ENCODE peak calls at places on chromosomes 3 and 15, in nine cellular contexts. One of them, this sample, is unnamed.

GRCh38 chr3:86554346-86554745 is 436.6 kb downstream of the VGLL3 start:
- DNase-seq in right cardiac atrium: no peak
- DNase-seq in IMR-90: no peak
- DNase-seq in tibial artery: no peak
- DNase-seq in GM23248: no peak
- DNase-seq in ovary: no peak
- DNase-seq in OCI-LY7: no peak
- DNase-seq in tibial nerve: no peak
- DNase-seq in spleen: no peak
- DNase-seq in this sample: no peak

GRCh38 chr3:121630355-121630754 is 30.3 kb downstream of the HCLS1 start:
- DNase-seq in GM23248: no peak
- DNase-seq in spleen: no peak
- DNase-seq in tibial nerve: no peak
- DNase-seq in tibial artery: no peak
- DNase-seq in ovary: no peak
- DNase-seq in IMR-90: no peak
- DNase-seq in OCI-LY7: no peak
- DNase-seq in right cardiac atrium: no peak
- DNase-seq in this sample: no peak

GRCh38 chr15:52261498-52262242 is 33.9 kb downstream of the MYO5C start:
- DNase-seq in GM23248: peak; percentile 73
- DNase-seq in OCI-LY7: peak; percentile 77
- DNase-seq in spleen: peak; percentile 81
- DNase-seq in IMR-90: peak; percentile 77
- DNase-seq in ovary: peak; percentile 45
- DNase-seq in tibial artery: peak; percentile 71
- DNase-seq in tibial nerve: peak; percentile 54
- DNase-seq in right cardiac atrium: peak; percentile 73
- DNase-seq in this sample: peak; percentile 90

GRCh38 chr3:149019581-149019980 is 28.2 kb downstream of the GYG1 start:
- DNase-seq in tibial nerve: no peak
- DNase-seq in spleen: no peak
- DNase-seq in right cardiac atrium: no peak
- DNase-seq in IMR-90: peak; percentile 44
- DNase-seq in tibial artery: no peak
- DNase-seq in GM23248: no peak
- DNase-seq in OCI-LY7: no peak
- DNase-seq in ovary: no peak
- DNase-seq in this sample: no peak

GRCh38 chr3:10397879-10398278 is 77.0 kb upstream of the SEC13 start:
- DNase-seq in OCI-LY7: no peak
- DNase-seq in right cardiac atrium: no peak
- DNase-seq in spleen: no peak
- DNase-seq in tibial artery: no peak
- DNase-seq in IMR-90: no peak
- DNase-seq in tibial nerve: no peak
- DNase-seq in ovary: no peak
- DNase-seq in GM23248: peak; percentile 27
- DNase-seq in this sample: no peak

GRCh38 chr15:88938802-88939485 is 25.8 kb upstream of the MFGE8 start:
- DNase-seq in ovary: no peak
- DNase-seq in IMR-90: no peak
- DNase-seq in spleen: no peak
- DNase-seq in OCI-LY7: no peak
- DNase-seq in tibial artery: no peak
- DNase-seq in GM23248: no peak
- DNase-seq in tibial nerve: no peak
- DNase-seq in right cardiac atrium: no peak
- DNase-seq in this sample: no peak

GRCh38 chr3:197186887-197187588 is 111.4 kb downstream of the DLG1 start:
- DNase-seq in tibial artery: no peak
- DNase-seq in tibial nerve: peak; percentile 46
- DNase-seq in right cardiac atrium: no peak
- DNase-seq in ovary: no peak
- DNase-seq in spleen: no peak
- DNase-seq in OCI-LY7: peak; percentile 75
- DNase-seq in GM23248: peak; percentile 73
- DNase-seq in IMR-90: peak; percentile 66
- DNase-seq in this sample: peak; percentile 30

GRCh38 chr3:1955170-1955569 is 143.5 kb upstream of the CNTN4 start:
- DNase-seq in right cardiac atrium: no peak
- DNase-seq in ovary: no peak
- DNase-seq in OCI-LY7: no peak
- DNase-seq in spleen: no peak
- DNase-seq in IMR-90: no peak
- DNase-seq in tibial nerve: no peak
- DNase-seq in GM23248: no peak
- DNase-seq in tibial artery: no peak
- DNase-seq in this sample: no peak

GRCh38 chr15:67049351-67050044 is 15.9 kb upstream of the SMAD3 start:
- DNase-seq in tibial artery: no peak
- DNase-seq in OCI-LY7: no peak
- DNase-seq in GM23248: peak; percentile 84
- DNase-seq in ovary: no peak
- DNase-seq in IMR-90: peak; percentile 92
- DNase-seq in spleen: no peak
- DNase-seq in right cardiac atrium: no peak
- DNase-seq in tibial nerve: no peak
- DNase-seq in this sample: peak; percentile 96

GRCh38 chr15:98746756-98747155 is 98.4 kb downstream of the IGF1R start:
- DNase-seq in tibial artery: no peak
- DNase-seq in right cardiac atrium: no peak
- DNase-seq in ovary: no peak
- DNase-seq in spleen: no peak
- DNase-seq in tibial nerve: no peak
- DNase-seq in OCI-LY7: no peak
- DNase-seq in GM23248: no peak
- DNase-seq in IMR-90: no peak
- DNase-seq in this sample: no peak

GRCh38 chr15:70892912-70893560 is 410 bp downstream of the LRRC49 start:
- DNase-seq in GM23248: peak; percentile 86
- DNase-seq in OCI-LY7: no peak
- DNase-seq in spleen: peak; percentile 58
- DNase-seq in tibial nerve: no peak
- DNase-seq in IMR-90: peak; percentile 79
- DNase-seq in ovary: peak; percentile 49
- DNase-seq in right cardiac atrium: no peak
- DNase-seq in tibial artery: peak; percentile 38
- DNase-seq in this sample: peak; percentile 41

GRCh38 chr3:124313621-124314020 is 321.7 kb upstream of the ROPN1 start:
- DNase-seq in OCI-LY7: no peak
- DNase-seq in IMR-90: no peak
- DNase-seq in right cardiac atrium: no peak
- DNase-seq in tibial nerve: no peak
- DNase-seq in tibial artery: no peak
- DNase-seq in GM23248: no peak
- DNase-seq in spleen: no peak
- DNase-seq in ovary: no peak
- DNase-seq in this sample: no peak

GRCh38 chr3:129424185-129424841 is 4.1 kb downstream of the EFCAB12 start:
- DNase-seq in OCI-LY7: peak; percentile 89
- DNase-seq in spleen: no peak
- DNase-seq in ovary: no peak
- DNase-seq in IMR-90: peak; percentile 24
- DNase-seq in tibial nerve: no peak
- DNase-seq in tibial artery: no peak
- DNase-seq in GM23248: no peak
- DNase-seq in right cardiac atrium: no peak
- DNase-seq in this sample: no peak

GRCh38 chr3:66039590-66039887 is 821 bp upstream of the MAGI1 start:
- DNase-seq in spleen: peak; percentile 80
- DNase-seq in GM23248: peak; percentile 85
- DNase-seq in tibial nerve: no peak
- DNase-seq in right cardiac atrium: peak; percentile 85
- DNase-seq in ovary: peak; percentile 19
- DNase-seq in OCI-LY7: no peak
- DNase-seq in IMR-90: no peak
- DNase-seq in tibial artery: peak; percentile 27
- DNase-seq in this sample: peak; percentile 38

GRCh38 chr3:13715167-13715954 is 164.5 kb downstream of the WNT7A start:
- DNase-seq in tibial nerve: no peak
- DNase-seq in GM23248: no peak
- DNase-seq in tibial artery: no peak
- DNase-seq in OCI-LY7: no peak
- DNase-seq in spleen: peak; percentile 36
- DNase-seq in ovary: no peak
- DNase-seq in right cardiac atrium: no peak
- DNase-seq in IMR-90: no peak
- DNase-seq in this sample: no peak

GRCh38 chr15:23497710-23498111 is 50.7 kb upstream of the GOLGA6L2 start:
- DNase-seq in right cardiac atrium: no peak
- DNase-seq in tibial nerve: no peak
- DNase-seq in spleen: no peak
- DNase-seq in OCI-LY7: peak; percentile 12
- DNase-seq in ovary: no peak
- DNase-seq in IMR-90: no peak
- DNase-seq in tibial artery: no peak
- DNase-seq in GM23248: peak; percentile 49
- DNase-seq in this sample: no peak

GRCh38 chr15:66095871-66096710 is 157.5 kb downstream of the MEGF11 start:
- DNase-seq in right cardiac atrium: no peak
- DNase-seq in tibial artery: no peak
- DNase-seq in OCI-LY7: no peak
- DNase-seq in spleen: peak; percentile 45
- DNase-seq in ovary: no peak
- DNase-seq in GM23248: no peak
- DNase-seq in IMR-90: no peak
- DNase-seq in tibial nerve: no peak
- DNase-seq in this sample: no peak

GRCh38 chr3:30012941-30013543 is 593.4 kb upstream of the TGFBR2 start:
- DNase-seq in IMR-90: peak; percentile 70
- DNase-seq in spleen: no peak
- DNase-seq in OCI-LY7: peak; percentile 55
- DNase-seq in GM23248: peak; percentile 81
- DNase-seq in tibial nerve: peak; percentile 89
- DNase-seq in ovary: peak; percentile 64
- DNase-seq in right cardiac atrium: peak; percentile 57
- DNase-seq in tibial artery: peak; percentile 78
- DNase-seq in this sample: peak; percentile 52

GRCh38 chr3:32238816-32239637 is 547 bp downstream of the CMTM8 start:
- DNase-seq in tibial artery: peak; percentile 26
- DNase-seq in IMR-90: peak; percentile 10
- DNase-seq in GM23248: peak; percentile 58
- DNase-seq in OCI-LY7: peak; percentile 54
- DNase-seq in spleen: peak; percentile 87
- DNase-seq in right cardiac atrium: peak; percentile 68
- DNase-seq in ovary: no peak
- DNase-seq in tibial nerve: no peak
- DNase-seq in this sample: peak; percentile 32

GRCh38 chr3:37762286-37762685 is 99.4 kb upstream of the CTDSPL start:
- DNase-seq in tibial artery: no peak
- DNase-seq in ovary: no peak
- DNase-seq in spleen: no peak
- DNase-seq in IMR-90: no peak
- DNase-seq in OCI-LY7: no peak
- DNase-seq in right cardiac atrium: no peak
- DNase-seq in GM23248: no peak
- DNase-seq in tibial nerve: no peak
- DNase-seq in this sample: no peak
- H3K4me1 ChIP-seq in tibial artery: peaks cover 12% of the 10 kb centered on the region
- H3K4me1 ChIP-seq in ovary: peaks cover 24% of the 10 kb centered on the region
- H3K4me1 ChIP-seq in spleen: peaks cover 6% of the 10 kb centered on the region
- H3K4me1 ChIP-seq in IMR-90: peaks cover 4% of the 10 kb centered on the region
- H3K4me1 ChIP-seq in OCI-LY7: no peaks in the 10 kb centered on the region
- H3K4me1 ChIP-seq in right cardiac atrium: peaks cover 11% of the 10 kb centered on the region
- H3K4me1 ChIP-seq in GM23248: no peaks in the 10 kb centered on the region
- H3K4me1 ChIP-seq in tibial nerve: peaks cover 2% of the 10 kb centered on the region
- H3K4me1 ChIP-seq in this sample: no peaks in the 10 kb centered on the region

GRCh38 chr3:138914870-138915502 is 32.0 kb downstream of the FOXL2 start:
- DNase-seq in ovary: no peak
- DNase-seq in tibial artery: no peak
- DNase-seq in right cardiac atrium: no peak
- DNase-seq in IMR-90: peak; percentile 62
- DNase-seq in GM23248: no peak
- DNase-seq in spleen: no peak
- DNase-seq in OCI-LY7: no peak
- DNase-seq in tibial nerve: no peak
- DNase-seq in this sample: peak; percentile 28
- H3K4me3 ChIP-seq in ovary: peak overlapping the region; percentile 67
- H3K4me3 ChIP-seq in tibial artery: peak overlapping the region; percentile 78
- H3K4me3 ChIP-seq in right cardiac atrium: peak overlapping the region; percentile 69
- H3K4me3 ChIP-seq in IMR-90: peak overlapping the region; percentile 54
- H3K4me3 ChIP-seq in GM23248: peak overlapping the region; percentile 84
- H3K4me3 ChIP-seq in spleen: peak overlapping the region; percentile 70
- H3K4me3 ChIP-seq in OCI-LY7: peak overlapping the region; percentile 71
- H3K4me3 ChIP-seq in tibial nerve: peak overlapping the region; percentile 93
- H3K4me3 ChIP-seq in this sample: peak overlapping the region; percentile 81

GRCh38 chr3:167115331-167115934 is 264.7 kb downstream of the ZBBX start:
- DNase-seq in IMR-90: no peak
- DNase-seq in ovary: no peak
- DNase-seq in spleen: no peak
- DNase-seq in tibial artery: no peak
- DNase-seq in tibial nerve: no peak
- DNase-seq in right cardiac atrium: no peak
- DNase-seq in GM23248: no peak
- DNase-seq in OCI-LY7: no peak
- DNase-seq in this sample: no peak

GRCh38 chr3:167116120-167116922 is 263.8 kb downstream of the ZBBX start:
- DNase-seq in tibial nerve: no peak
- DNase-seq in spleen: no peak
- DNase-seq in ovary: no peak
- DNase-seq in right cardiac atrium: peak; percentile 48
- DNase-seq in tibial artery: no peak
- DNase-seq in GM23248: no peak
- DNase-seq in OCI-LY7: no peak
- DNase-seq in IMR-90: no peak
- DNase-seq in this sample: no peak

GRCh38 chr3:167125612-167126407 is 254.3 kb downstream of the ZBBX start:
- DNase-seq in spleen: no peak
- DNase-seq in IMR-90: no peak
- DNase-seq in right cardiac atrium: no peak
- DNase-seq in OCI-LY7: no peak
- DNase-seq in GM23248: no peak
- DNase-seq in tibial nerve: no peak
- DNase-seq in tibial artery: no peak
- DNase-seq in ovary: no peak
- DNase-seq in this sample: no peak

GRCh38 chr3:167120828-167121227 is 259.3 kb downstream of the ZBBX start:
- DNase-seq in spleen: no peak
- DNase-seq in GM23248: no peak
- DNase-seq in tibial artery: no peak
- DNase-seq in ovary: no peak
- DNase-seq in right cardiac atrium: no peak
- DNase-seq in IMR-90: no peak
- DNase-seq in tibial nerve: no peak
- DNase-seq in OCI-LY7: no peak
- DNase-seq in this sample: no peak
- H3K4me1 ChIP-seq in spleen: no peaks in the 10 kb centered on the region
- H3K4me1 ChIP-seq in GM23248: no peaks in the 10 kb centered on the region
- H3K4me1 ChIP-seq in tibial artery: no peaks in the 10 kb centered on the region
- H3K4me1 ChIP-seq in ovary: no peaks in the 10 kb centered on the region
- H3K4me1 ChIP-seq in right cardiac atrium: no peaks in the 10 kb centered on the region
- H3K4me1 ChIP-seq in IMR-90: no peaks in the 10 kb centered on the region
- H3K4me1 ChIP-seq in tibial nerve: no peaks in the 10 kb centered on the region
- H3K4me1 ChIP-seq in OCI-LY7: no peaks in the 10 kb centered on the region
- H3K4me1 ChIP-seq in this sample: no peaks in the 10 kb centered on the region

DNA sequence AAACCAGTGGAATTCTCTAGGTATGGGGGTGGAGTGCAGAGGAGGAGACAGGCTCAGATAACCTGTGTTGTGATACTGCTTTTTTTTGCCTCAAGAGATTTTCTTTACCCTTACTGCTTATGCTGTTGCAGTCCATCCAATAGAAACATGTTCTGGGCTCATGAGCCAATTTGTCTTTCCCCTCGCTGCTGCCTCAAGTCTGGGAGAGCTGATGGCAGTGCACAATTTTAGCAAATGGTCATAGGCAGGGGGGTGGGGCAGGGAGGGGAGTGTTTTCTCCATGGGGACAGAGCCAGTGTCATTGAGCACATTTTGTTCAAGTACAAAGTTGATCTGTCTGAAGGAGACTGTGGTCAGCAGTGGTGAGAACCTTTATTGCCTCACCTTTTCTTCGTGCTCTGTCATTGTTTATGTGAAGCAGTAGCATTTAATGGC is 134.9 kb downstream of the MBNL1 start:
- DNase-seq in right cardiac atrium: peak; percentile 77
- DNase-seq in ovary: peak; percentile 35
- DNase-seq in spleen: no peak
- DNase-seq in OCI-LY7: no peak
- DNase-seq in IMR-90: peak; percentile 42
- DNase-seq in GM23248: no peak
- DNase-seq in tibial artery: peak; percentile 90
- DNase-seq in tibial nerve: peak; percentile 80
- DNase-seq in this sample: peak; percentile 37
- H3K4me3 ChIP-seq in right cardiac atrium: no peak overlapping the region
- H3K4me3 ChIP-seq in ovary: no peak overlapping the region
- H3K4me3 ChIP-seq in spleen: no peak overlapping the region
- H3K4me3 ChIP-seq in OCI-LY7: no peak overlapping the region
- H3K4me3 ChIP-seq in IMR-90: no peak overlapping the region
- H3K4me3 ChIP-seq in GM23248: no peak overlapping the region
- H3K4me3 ChIP-seq in tibial artery: no peak overlapping the region
- H3K4me3 ChIP-seq in tibial nerve: no peak overlapping the region
- H3K4me3 ChIP-seq in this sample: no peak overlapping the region

This sample was measured in astrocyte.